ENCODE peak calls at places on chromosomes 13 and 19, in ten cellular contexts. Y, O, U, R, E, N, K, Q, G and V are unnamed samples.

GRCh38 chr13:104389722-104390121 is 1323.5 kb upstream of the SLC10A2 start:
- DNase-seq in Y (no peak), O (no peak), U (no peak), R (no peak), E (no peak), N (no peak), K (no peak), Q (no peak), G (no peak), V (no peak)

GRCh38 chr13:40667622-40667978 is 1.2 kb upstream of the FOXO1 start:
- DNase-seq in Y (no peak), O (no peak), U (peak; percentile 38), R (no peak), E (peak; percentile 60), N (no peak), K (no peak), Q (no peak), G (no peak), V (peak; percentile 71)

GRCh38 chr13:91144054-91144453 is 203.4 kb upstream of the MIR17HG start:
- DNase-seq in Y (peak; percentile 16), O (no peak), U (no peak), R (no peak), E (no peak), N (no peak), K (no peak), Q (no peak), G (no peak), V (no peak)

GRCh38 chr13:67568205-67568604 is 338.1 kb upstream of the PCDH9 start:
- DNase-seq in Y (no peak), O (no peak), U (no peak), R (no peak), E (no peak), N (no peak), K (no peak), Q (no peak), G (no peak), V (no peak)

GRCh38 chr13:74132768-74133656 is 1.2 kb downstream of the KLF12 start:
- DNase-seq in Y (peak; percentile 48), O (no peak), U (peak; percentile 26), R (no peak), E (peak; percentile 57), N (peak; percentile 2), K (peak; percentile 83), Q (peak; percentile 76), G (no peak), V (peak; percentile 70)

GRCh38 chr19:16030964-16031871 is 45.1 kb upstream of the TPM4 start:
- DNase-seq in Y (peak; percentile 3), O (no peak), U (no peak), R (no peak), E (no peak), N (no peak), K (no peak), Q (no peak), G (no peak), V (peak; percentile 58)

GRCh38 chr19:42290523-42291436 is 11.2 kb upstream of the PRR19 start:
- DNase-seq in Y (peak; percentile 88), O (no peak), U (no peak), R (no peak), E (peak; percentile 51), N (peak; percentile 79), K (no peak), Q (peak; percentile 83), G (no peak), V (no peak)

GRCh38 chr19:49421039-49421877 is 2.0 kb downstream of the PTH2 start:
- DNase-seq in Y (peak; percentile 95), O (peak; percentile 92), U (peak; percentile 42), R (peak; percentile 45), E (peak; percentile 63), N (no peak), K (no peak), Q (peak; percentile 91), G (peak; percentile 79), V (no peak)

GRCh38 chr19:6516659-6517291 is 14.1 kb upstream of the TNFSF9 start:
- DNase-seq in Y (peak; percentile 92), O (peak; percentile 94), U (peak; percentile 93), R (peak; percentile 83), E (peak; percentile 89), N (peak; percentile 83), K (peak; percentile 94), Q (peak; percentile 97), G (no peak), V (peak; percentile 92)

GRCh38 chr19:6519289-6519688 is 11.5 kb upstream of the TNFSF9 start:
- DNase-seq in Y (no peak), O (no peak), U (no peak), R (no peak), E (no peak), N (peak; percentile 67), K (no peak), Q (no peak), G (no peak), V (no peak)

GRCh38 chr19:6524326-6524725 is 6.5 kb upstream of the TNFSF9 start:
- DNase-seq in Y (no peak), O (no peak), U (no peak), R (no peak), E (no peak), N (no peak), K (no peak), Q (no peak), G (no peak), V (no peak)

GRCh38 chr19:6522712-6523111 is 8.1 kb upstream of the TNFSF9 start:
- DNase-seq in Y (no peak), O (no peak), U (no peak), R (no peak), E (no peak), N (no peak), K (no peak), Q (no peak), G (no peak), V (no peak)

DNA sequence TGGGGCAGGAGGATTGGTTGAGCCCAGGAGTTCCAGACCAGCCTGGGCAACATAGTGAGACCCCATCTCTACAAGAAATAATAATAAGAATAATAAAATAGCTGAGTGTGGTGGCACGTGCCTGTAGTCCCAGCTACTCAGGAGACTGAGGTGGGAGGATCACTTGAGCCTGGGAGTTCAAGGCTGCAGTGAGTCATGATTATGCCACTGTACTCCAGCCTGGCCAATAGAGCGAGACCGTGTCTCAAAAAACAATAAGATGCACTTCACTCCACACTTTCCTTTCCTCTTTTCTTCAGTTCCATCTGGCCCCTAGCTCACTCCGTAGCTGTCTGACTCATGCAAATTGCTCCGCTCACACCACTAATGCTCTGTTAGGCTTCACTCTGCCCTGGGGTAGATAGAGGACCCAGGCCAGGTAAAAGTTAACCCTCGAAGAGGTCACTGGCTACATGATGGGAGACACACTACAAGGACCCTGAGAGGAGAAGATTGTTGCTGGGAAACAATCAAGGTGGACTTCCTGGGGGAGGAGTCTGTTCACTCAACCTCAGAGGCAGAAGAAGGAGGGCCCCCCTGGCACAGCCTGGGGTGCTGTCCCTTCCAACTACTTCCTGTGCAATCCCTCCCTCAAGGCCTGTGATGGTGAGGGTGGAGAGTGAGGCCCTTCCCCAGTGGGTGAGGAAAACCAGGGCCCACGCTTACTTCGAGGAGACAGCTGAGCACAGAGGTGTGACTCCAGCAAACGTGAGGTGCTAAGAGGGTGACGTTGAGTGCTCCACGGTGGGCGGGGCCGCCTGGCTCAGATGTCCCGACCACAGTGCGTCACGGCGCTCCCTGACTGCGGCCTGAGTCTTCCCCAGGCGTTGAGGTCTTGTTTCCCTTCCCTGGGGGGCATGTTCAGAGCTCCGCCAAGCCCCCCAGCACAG is 8.8 kb upstream of the TNFSF9 start:
- DNase-seq in Y (no peak), O (peak; percentile 67), U (peak; percentile 61), R (no peak), E (no peak), N (no peak), K (no peak), Q (peak; percentile 87), G (no peak), V (no peak)
- TF ChIP-seq EP300 in Y (no peak), O (no peak), U (no peak), R (no peak), E (no peak), N (no peak), K (no peak), Q (no peak), G (no peak), V (no peak)

GRCh38 chr19:45477713-45478453 is 10.1 kb downstream of the FOSB start:
- DNase-seq in Y (no peak), O (peak; percentile 29), U (no peak), R (no peak), E (no peak), N (no peak), K (no peak), Q (peak; percentile 77), G (no peak), V (no peak)

GRCh38 chr19:45476349-45476717 is 8.5 kb downstream of the FOSB start:
- DNase-seq in Y (no peak), O (no peak), U (no peak), R (no peak), E (no peak), N (peak; percentile 61), K (no peak), Q (no peak), G (no peak), V (no peak)

GRCh38 chr19:45475537-45476348 is 7.9 kb downstream of the FOSB start:
- DNase-seq in Y (no peak), O (no peak), U (no peak), R (no peak), E (no peak), N (peak; percentile 74), K (no peak), Q (no peak), G (no peak), V (no peak)

GRCh38 chr19:45478454-45479238 is 10.8 kb downstream of the FOSB start:
- DNase-seq in Y (peak; percentile 73), O (peak; percentile 95), U (peak; percentile 89), R (peak; percentile 89), E (peak; percentile 87), N (peak; percentile 99), K (peak; percentile 90), Q (peak; percentile 90), G (no peak), V (peak; percentile 91)

GRCh38 chr19:45477216-45477615 is 9.4 kb downstream of the FOSB start:
- DNase-seq in Y (no peak), O (no peak), U (no peak), R (no peak), E (no peak), N (no peak), K (no peak), Q (no peak), G (no peak), V (no peak)
- TF ChIP-seq EP300 in Y (no peak), O (no peak), U (no peak), R (no peak), E (no peak), N (no peak), K (no peak), Q (no peak), G (no peak), V (no peak)

GRCh38 chr19:30309983-30310805 is 62.0 kb upstream of the ZNF536 start:
- DNase-seq in Y (no peak), O (no peak), U (no peak), R (no peak), E (no peak), N (no peak), K (no peak), Q (no peak), G (no peak), V (no peak)
- TF ChIP-seq EP300 in Y (no peak), O (no peak), U (no peak), R (no peak), E (no peak), N (no peak), K (no peak), Q (no peak), G (no peak), V (no peak)

DNA sequence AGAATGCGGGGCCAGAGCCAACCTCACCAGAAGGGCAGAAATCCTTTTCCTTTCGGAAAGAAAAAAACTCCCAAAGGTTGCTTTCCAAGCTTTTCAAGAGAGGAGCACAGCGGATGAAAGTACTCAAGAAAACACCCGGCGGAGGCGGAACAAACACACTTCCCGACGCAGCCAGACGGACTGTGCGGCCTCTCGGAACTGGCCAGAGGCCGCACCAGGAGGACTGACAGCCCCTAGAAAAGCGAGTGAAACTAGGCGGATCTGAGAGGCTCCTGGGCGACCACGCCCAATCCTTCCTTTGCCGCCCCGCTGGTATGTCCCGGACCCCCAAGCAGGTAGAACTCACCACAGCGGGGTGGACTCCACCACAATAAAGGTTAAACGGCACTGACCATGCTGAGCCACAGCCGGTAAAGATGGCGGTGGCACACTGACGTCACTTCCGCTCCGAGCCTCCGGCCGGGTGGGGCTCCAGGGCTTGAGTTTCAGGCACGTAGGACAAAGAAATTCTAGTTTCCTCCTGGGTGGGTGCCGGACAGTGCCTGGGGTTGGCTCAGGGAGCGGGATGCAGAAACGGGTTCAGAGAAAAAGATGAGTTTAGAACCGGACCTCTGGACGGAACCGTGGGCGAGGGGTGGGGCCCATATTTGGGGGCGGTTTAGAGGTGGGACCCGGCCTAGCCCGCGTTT is at the start of gene ZNF562:
- DNase-seq in Y (peak; percentile 93), O (peak; percentile 95), U (peak; percentile 92), R (peak; percentile 79), E (peak; percentile 91), N (peak; percentile 92), K (peak; percentile 91), Q (peak; percentile 94), G (peak; percentile 86), V (peak; percentile 92)
- TF ChIP-seq EP300 in Y (no peak), O (peak; percentile 10), U (no peak), R (peak; percentile 85), E (no peak), N (no peak), K (no peak), Q (no peak), G (no peak), V (no peak)